ENCODE peak calls at places on chromosomes 2 and 18, in five cellular contexts. M is fibroblast of pulmonary artery, X is hepatocyte, K is progenitor cell of endocrine pancreas, T is mucosa of descending colon. J is an unnamed sample.
A peak's percentile ranks its signal among the peaks of the same experiment; 100 is the strongest.

GRCh38 chr2:219350215-219350937 is 17.8 kb upstream of the RESP18 start:
- DNase-seq in M (no peak), X (no peak), K (no peak), T (no peak), J (no peak)

GRCh38 chr18:72325307-72325706 is 218.8 kb downstream of the CBLN2 start:
- DNase-seq in M (no peak), X (no peak), K (no peak), T (no peak), J (no peak)

GRCh38 chr2:195656131-195656858 is 731 bp upstream of the SLC39A10 start:
- DNase-seq in M (no peak), X (no peak), K (no peak), T (no peak), J (no peak)

GRCh38 chr2:12702661-12703121 is 14.0 kb upstream of the TRIB2 start:
- DNase-seq in M (peak; percentile 96), X (no peak), K (no peak), T (no peak), J (no peak)

GRCh38 chr18:51196116-51196810 is 1.2 kb downstream of the MEX3C start:
- DNase-seq in M (peak; percentile 17), X (peak; percentile 46), K (no peak), T (peak; percentile 55), J (peak; percentile 93)

GRCh38 chr2:64779117-64779690 is 125.5 kb upstream of the SERTAD2 start:
- DNase-seq in M (peak; percentile 81), X (no peak), K (no peak), T (no peak), J (no peak)

GRCh38 chr2:143936758-143937562 is 583.0 kb downstream of the ZEB2 start:
- DNase-seq in M (peak; percentile 34), X (peak; percentile 64), K (peak; percentile 51), T (no peak), J (peak; percentile 81)

GRCh38 chr2:181656450-181657261 is at the start of gene CERKL:
- DNase-seq in M (peak; percentile 14), X (peak; percentile 66), K (peak; percentile 44), T (peak; percentile 13), J (peak; percentile 83)

GRCh38 chr2:6772366-6772710 is 93.4 kb downstream of the CMPK2 start:
- DNase-seq in M (no peak), X (peak; percentile 50), K (no peak), T (no peak), J (no peak)

GRCh38 chr18:45984546-45985235 is 17.6 kb upstream of the EPG5 start:
- DNase-seq in M (no peak), X (no peak), K (no peak), T (no peak), J (no peak)

GRCh38 chr18:55386545-55386944 is 201.4 kb downstream of the TCF4 start:
- DNase-seq in M (no peak), X (no peak), K (no peak), T (no peak), J (no peak)

GRCh38 chr2:23417310-23417709 is 32.3 kb downstream of the KLHL29 start:
- DNase-seq in M (no peak), X (no peak), K (no peak), T (no peak), J (peak; percentile 17)

GRCh38 chr2:190637331-190637734 is 11.6 kb upstream of the NAB1 start:
- DNase-seq in M (peak; percentile 79), X (no peak), K (no peak), T (no peak), J (no peak)

GRCh38 chr18:70491734-70492348 is 203.0 kb downstream of the SOCS6 start:
- DNase-seq in M (peak; percentile 58), X (peak; percentile 67), K (peak; percentile 23), T (peak; percentile 88), J (no peak)

GRCh38 chr2:206443735-206444527 is 599 bp downstream of the ADAM23 start:
- DNase-seq in M (peak; percentile 32), X (peak; percentile 70), K (peak; percentile 52), T (no peak), J (peak; percentile 75)

GRCh38 chr2:8006626-8007025 is 675.2 kb upstream of the ID2 start:
- DNase-seq in M (no peak), X (no peak), K (no peak), T (no peak), J (no peak)

GRCh38 chr18:40414155-40414754 is 1540.8 kb upstream of the PIK3C3 start:
- DNase-seq in M (peak; percentile 41), X (no peak), K (no peak), T (no peak), J (no peak)

GRCh38 chr2:108934151-108934550 is 54.9 kb downstream of the EDAR start:
- DNase-seq in M (no peak), X (no peak), K (no peak), T (no peak), J (no peak)

GRCh38 chr2:212797484-212798205 is 259.0 kb upstream of the ERBB4 start:
- DNase-seq in M (peak; percentile 49), X (no peak), K (no peak), T (no peak), J (no peak)

GRCh38 chr2:23685706-23686105 is 241.2 kb downstream of the ATAD2B start:
- DNase-seq in M (no peak), X (no peak), K (no peak), T (no peak), J (no peak)

GRCh38 chr2:31515586-31515985 is 65.2 kb downstream of the SRD5A2 start:
- DNase-seq in M (no peak), X (no peak), K (no peak), T (no peak), J (no peak)

GRCh38 chr2:12910431-12910830 is 193.7 kb downstream of the TRIB2 start:
- DNase-seq in M (no peak), X (no peak), K (no peak), T (no peak), J (no peak)

GRCh38 chr2:223585691-223586090 is 16.5 kb downstream of the SCG2 start:
- DNase-seq in M (peak; percentile 67), X (peak; percentile 47), K (no peak), T (peak; percentile 4), J (no peak)

GRCh38 chr2:11938196-11938595 is 191.8 kb downstream of the LPIN1 start:
- DNase-seq in M (peak; percentile 91), X (no peak), K (no peak), T (peak; percentile 29), J (no peak)

GRCh38 chr2:181305151-181306123 is 151.7 kb upstream of the ITGA4 start:
- DNase-seq in M (peak; percentile 51), X (peak; percentile 6), K (no peak), T (peak; percentile 35), J (peak; percentile 76)

GRCh38 chr2:135996304-135996703 is 10.9 kb upstream of the DARS1 start:
- DNase-seq in M (no peak), X (no peak), K (no peak), T (no peak), J (no peak)

GRCh38 chr2:183248866-183249567 is 124.8 kb downstream of the NUP35 start:
- DNase-seq in M (peak; percentile 54), X (peak; percentile 47), K (no peak), T (peak; percentile 3), J (no peak)
- TF ChIP-seq CTCF in M (peak; percentile 52), X (peak; percentile 69), K (peak; percentile 79), T (no peak), J (no peak)

GRCh38 chr2:160291382-160291781 is 91.3 kb upstream of the ITGB6 start:
- DNase-seq in M (no peak), X (no peak), K (no peak), T (no peak), J (no peak)

GRCh38 chr2:160293401-160293911 is 93.4 kb upstream of the ITGB6 start:
- DNase-seq in M (peak; percentile 94), X (peak; percentile 33), K (no peak), T (no peak), J (no peak)

GRCh38 chr2:160290590-160290989 is 90.5 kb upstream of the ITGB6 start:
- DNase-seq in M (no peak), X (no peak), K (no peak), T (no peak), J (no peak)

GRCh38 chr2:160294339-160294803 is 94.3 kb upstream of the ITGB6 start:
- DNase-seq in M (peak; percentile 98), X (peak; percentile 48), K (no peak), T (peak; percentile 33), J (no peak)

GRCh38 chr2:160292225-160292624 is 92.2 kb upstream of the ITGB6 start:
- DNase-seq in M (peak; percentile 66), X (no peak), K (no peak), T (no peak), J (no peak)
- TF ChIP-seq CTCF in M (peak; percentile 38), X (peak; percentile 14), K (no peak), T (no peak), J (no peak)

GRCh38 chr18:49628119-49628518 is 66.3 kb downstream of the LIPG start:
- DNase-seq in M (peak; percentile 42), X (no peak), K (no peak), T (no peak), J (no peak)

GRCh38 chr18:49631146-49631866 is 69.4 kb downstream of the LIPG start:
- DNase-seq in M (no peak), X (no peak), K (no peak), T (no peak), J (no peak)

GRCh38 chr18:49626842-49627360 is 65.0 kb downstream of the LIPG start:
- DNase-seq in M (no peak), X (no peak), K (no peak), T (no peak), J (no peak)

GRCh38 chr18:49630246-49630699 is 68.4 kb downstream of the LIPG start:
- DNase-seq in M (peak; percentile 71), X (peak; percentile 65), K (no peak), T (no peak), J (no peak)

GRCh38 chr18:49628993-49629795 is 67.3 kb downstream of the LIPG start:
- DNase-seq in M (no peak), X (no peak), K (no peak), T (peak; percentile 40), J (no peak)
- TF ChIP-seq CTCF in M (peak; percentile 22), X (peak; percentile 24), K (peak; percentile 60), T (peak; percentile 14), J (no peak)

DNA sequence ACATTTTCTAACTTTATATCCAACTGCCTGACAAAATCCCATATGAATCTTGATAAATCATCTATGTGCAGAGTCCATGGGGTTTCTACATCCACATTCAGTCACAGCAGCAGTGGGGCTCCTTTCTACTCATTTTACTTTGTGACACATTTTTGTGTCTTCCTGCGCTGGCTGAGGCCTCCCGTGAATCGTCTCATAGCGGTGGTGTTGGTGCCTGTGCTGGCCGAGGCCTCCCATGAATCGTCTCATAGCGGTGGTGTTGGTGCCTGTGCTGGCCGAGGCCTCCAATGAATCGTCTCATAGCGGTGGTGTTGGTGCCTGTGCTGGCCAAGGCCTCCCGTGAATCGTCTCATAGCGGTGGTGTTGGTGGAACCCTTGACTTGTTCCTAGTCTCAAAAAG is 17.0 kb downstream of the SNED1 start:
- DNase-seq in M (no peak), X (no peak), K (peak; percentile 3), T (no peak), J (no peak)
- TF ChIP-seq CTCF in M (no peak), X (no peak), K (no peak), T (no peak), J (no peak)

GRCh38 chr2:174332607-174333001 is 2.1 kb upstream of the SP9 start:
- DNase-seq in M (no peak), X (no peak), K (no peak), T (no peak), J (no peak)
- TF ChIP-seq CTCF in M (no peak), X (no peak), K (peak; percentile 28), T (no peak), J (no peak)

GRCh38 chr2:40546792-40547191 is 94.9 kb upstream of the SLC8A1 start:
- DNase-seq in M (no peak), X (no peak), K (no peak), T (no peak), J (no peak)
- TF ChIP-seq CTCF in M (no peak), X (no peak), K (no peak), T (no peak), J (no peak)

GRCh38 chr18:32683044-32683443 is 89.8 kb downstream of the KLHL14 start:
- DNase-seq in M (no peak), X (no peak), K (no peak), T (no peak), J (no peak)
- TF ChIP-seq CTCF in M (no peak), X (peak; percentile 12), K (no peak), T (no peak), J (no peak)